ENCODE peak calls at places on chromosomes 16 and 17, in seven cellular contexts. A is SK-N-SH, D is GM12878, Y is H1, H is HCT116, R is HepG2, L is K562. B is an unnamed sample.

GRCh38 chr17:12952012-12952411 is 65.8 kb downstream of the ELAC2 start:
- DNase-seq in Y (no peak), R (no peak), L (no peak), A (no peak), D (no peak), H (no peak), B (no peak)

GRCh38 chr17:8332688-8333087 is 7.0 kb upstream of the ODF4 start:
- DNase-seq in L (no peak), Y (no peak), A (peak), R (peak), D (no peak), H (no peak), B (peak)

GRCh38 chr17:17905036-17905320 is 67.2 kb downstream of the TOM1L2 start:
- DNase-seq in R (no peak), D (no peak), A (no peak), Y (no peak), L (no peak), H (no peak), B (no peak)

GRCh38 chr16:72635694-72636093 is 412.2 kb downstream of the ZFHX3 start:
- DNase-seq in R (no peak), A (no peak), L (no peak), H (no peak), D (no peak), Y (no peak), B (no peak)

GRCh38 chr17:77391668-77392375 is 251.1 kb downstream of the SEC14L1 start:
- DNase-seq in R (no peak), A (no peak), Y (no peak), L (no peak), D (no peak), H (no peak), B (no peak)

GRCh38 chr17:56835259-56835575 is 1.3 kb downstream of the DGKE start:
- DNase-seq in Y (no peak), A (no peak), D (no peak), L (no peak), H (no peak), R (no peak), B (no peak)

GRCh38 chr17:73695035-73695738 is 50.9 kb upstream of the SDK2 start:
- DNase-seq in H (no peak), L (no peak), A (no peak), R (no peak), D (no peak), Y (peak), B (no peak)

GRCh38 chr16:28543072-28543471 is 4.3 kb upstream of the NUPR1 start:
- DNase-seq in A (no peak), H (no peak), R (no peak), L (no peak), Y (no peak), D (no peak), B (no peak)

GRCh38 chr17:49382556-49382955 is 20.5 kb upstream of the ZNF652 start:
- DNase-seq in Y (no peak), L (no peak), R (no peak), A (no peak), H (no peak), D (no peak), B (no peak)

GRCh38 chr17:78557598-78558039 is 19.6 kb downstream of the DNAH17 start:
- DNase-seq in L (no peak), R (no peak), Y (no peak), H (no peak), A (peak), D (no peak), B (no peak)

GRCh38 chr17:10626378-10626777 is 30.7 kb downstream of the MYH3 start:
- DNase-seq in Y (no peak), H (no peak), L (no peak), R (no peak), D (no peak), A (no peak), B (no peak)

GRCh38 chr17:17781591-17782424 is 55.0 kb downstream of the SREBF1 start:
- DNase-seq in Y (peak), L (no peak), R (no peak), H (no peak), D (no peak), A (peak), B (no peak)

GRCh38 chr17:20986767-20987510 is 55.9 kb downstream of the USP22 start:
- DNase-seq in H (no peak), Y (no peak), L (no peak), A (no peak), D (no peak), R (no peak), B (no peak)

GRCh38 chr17:50882851-50883250 is 16.7 kb upstream of the TOB1 start:
- DNase-seq in H (peak), R (no peak), Y (no peak), D (no peak), L (no peak), A (no peak), B (no peak)

GRCh38 chr17:51590071-51590470 is 329.7 kb downstream of the UTP18 start:
- DNase-seq in H (no peak), R (no peak), L (no peak), A (no peak), Y (no peak), D (no peak), B (no peak)

GRCh38 chr17:76151896-76152454 is 10.9 kb upstream of the FOXJ1 start:
- DNase-seq in L (no peak), H (no peak), Y (no peak), A (no peak), D (no peak), R (no peak), B (no peak)

GRCh38 chr17:7296189-7296861 is 1.9 kb upstream of the YBX2 start:
- DNase-seq in L (peak), H (peak), D (no peak), R (peak), A (peak), Y (peak), B (peak)

GRCh38 chr17:47720754-47721533 is 12.1 kb upstream of the TBX21 start:
- DNase-seq in D (no peak), H (peak), L (no peak), Y (peak), R (no peak), A (peak), B (no peak)

GRCh38 chr16:4323071-4323844 is 7.4 kb downstream of the GLIS2 start:
- DNase-seq in A (no peak), D (no peak), R (no peak), L (no peak), Y (no peak), H (no peak), B (peak)

GRCh38 chr16:89643769-89644300 is 13.7 kb downstream of the CHMP1A start:
- DNase-seq in L (no peak), H (no peak), D (no peak), A (no peak), Y (no peak), R (no peak), B (no peak)

GRCh38 chr16:24515186-24515585 is 24.2 kb upstream of the RBBP6 start:
- DNase-seq in D (no peak), R (no peak), H (no peak), A (no peak), L (no peak), Y (no peak), B (no peak)

GRCh38 chr17:51119415-51120356 is 982 bp downstream of the SPAG9 start:
- DNase-seq in L (no peak), Y (peak), A (peak), R (peak), D (no peak), H (peak), B (peak)

GRCh38 chr17:29180788-29181160 is 576 bp upstream of the MYO18A start:
- DNase-seq in H (no peak), L (no peak), Y (no peak), A (no peak), D (no peak), R (no peak), B (no peak)

GRCh38 chr16:21301168-21301894 is 23.2 kb upstream of the CRYM start:
- DNase-seq in L (peak), R (peak), A (peak), Y (peak), H (peak), D (peak), B (peak)

GRCh38 chr17:57016066-57016763 is 38.3 kb downstream of the SCPEP1 start:
- DNase-seq in H (no peak), A (no peak), L (no peak), D (no peak), R (no peak), Y (no peak), B (no peak)

GRCh38 chr17:66789961-66790421 is 44.9 kb upstream of the CACNG5 start:
- DNase-seq in A (no peak), R (no peak), L (no peak), Y (no peak), H (no peak), D (no peak), B (no peak)

GRCh38 chr16:46932802-46933201 is 40.7 kb downstream of the DNAJA2 start:
- DNase-seq in D (no peak), R (no peak), Y (peak), H (no peak), L (no peak), A (no peak), B (no peak)

GRCh38 chr16:19284207-19284606 is 1.3 kb upstream of the CLEC19A start:
- DNase-seq in L (no peak), A (no peak), D (no peak), R (no peak), H (peak), Y (no peak), B (peak)
- TF ChIP-seq JUND in L (no peak), A (no peak), D (no peak), R (no peak), H (peak), Y (no peak), B (peak)

DNA sequence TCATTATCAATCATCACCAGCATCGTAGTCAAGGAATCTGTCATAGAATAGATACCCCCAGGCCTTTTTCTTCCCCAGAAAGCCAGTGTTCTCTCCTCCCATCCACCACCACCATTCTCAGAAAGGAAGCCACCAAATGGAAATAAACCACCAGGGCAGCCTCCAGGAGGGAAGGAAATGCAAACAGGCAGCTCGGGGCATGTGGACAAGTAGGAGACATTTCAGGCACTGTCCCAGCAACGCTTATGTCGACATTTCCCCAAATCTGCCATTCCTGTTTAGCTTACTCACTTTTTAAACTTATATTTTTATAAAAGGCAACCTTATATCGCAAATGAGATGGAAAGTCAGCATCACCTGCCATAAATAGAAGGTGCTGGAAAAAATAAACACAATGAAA is 15.8 kb downstream of the EMP2 start:
- DNase-seq in L (no peak), H (no peak), Y (no peak), R (no peak), D (no peak), A (no peak), B (no peak)
- TF ChIP-seq JUND in L (no peak), H (no peak), Y (no peak), R (no peak), D (no peak), A (no peak), B (no peak)

GRCh38 chr17:60354223-60354622 is 37.7 kb downstream of the USP32 start:
- DNase-seq in Y (no peak), R (peak), D (no peak), A (no peak), H (no peak), L (no peak), B (no peak)
- TF ChIP-seq JUND in Y (no peak), R (no peak), D (no peak), A (peak), H (no peak), L (no peak), B (no peak)

DNA sequence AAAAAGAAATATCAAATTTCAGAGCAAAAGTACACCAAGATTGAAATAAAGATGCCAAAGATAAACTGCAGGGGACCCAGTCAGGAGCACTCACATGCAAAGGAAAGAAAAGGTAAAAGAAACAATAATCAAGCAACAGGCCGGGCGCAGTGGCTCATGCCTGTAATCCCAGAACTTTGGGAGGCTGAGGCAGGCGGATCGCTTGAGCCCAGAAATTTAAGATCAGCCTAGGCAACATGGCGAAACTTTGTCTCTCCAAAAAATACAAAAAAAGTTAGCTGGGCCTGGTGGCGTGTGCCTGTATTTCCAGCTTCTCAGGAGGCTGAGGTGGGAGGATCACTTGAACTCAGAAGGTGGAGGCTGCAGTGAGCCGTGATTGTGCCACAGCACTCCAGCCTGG is 107.6 kb upstream of the SMURF2 start:
- DNase-seq in L (no peak), D (no peak), A (no peak), Y (no peak), H (no peak), R (no peak), B (no peak)
- TF ChIP-seq JUND in L (no peak), D (no peak), A (no peak), Y (no peak), H (no peak), R (no peak), B (no peak)

GRCh38 chr17:44118427-44119050 is 4.9 kb downstream of the HDAC5 start:
- DNase-seq in L (no peak), Y (no peak), R (no peak), A (no peak), D (no peak), H (no peak), B (no peak)

GRCh38 chr17:44117351-44117750 is 6.1 kb downstream of the HDAC5 start:
- DNase-seq in H (no peak), D (no peak), A (no peak), Y (no peak), R (no peak), L (no peak), B (no peak)

GRCh38 chr17:44121206-44121605 is 2.2 kb downstream of the HDAC5 start:
- DNase-seq in L (no peak), R (no peak), Y (no peak), A (peak), H (no peak), D (no peak), B (no peak)

GRCh38 chr17:44119798-44120197 is 3.6 kb downstream of the HDAC5 start:
- DNase-seq in D (no peak), H (no peak), A (no peak), R (no peak), Y (no peak), L (no peak), B (no peak)

DNA sequence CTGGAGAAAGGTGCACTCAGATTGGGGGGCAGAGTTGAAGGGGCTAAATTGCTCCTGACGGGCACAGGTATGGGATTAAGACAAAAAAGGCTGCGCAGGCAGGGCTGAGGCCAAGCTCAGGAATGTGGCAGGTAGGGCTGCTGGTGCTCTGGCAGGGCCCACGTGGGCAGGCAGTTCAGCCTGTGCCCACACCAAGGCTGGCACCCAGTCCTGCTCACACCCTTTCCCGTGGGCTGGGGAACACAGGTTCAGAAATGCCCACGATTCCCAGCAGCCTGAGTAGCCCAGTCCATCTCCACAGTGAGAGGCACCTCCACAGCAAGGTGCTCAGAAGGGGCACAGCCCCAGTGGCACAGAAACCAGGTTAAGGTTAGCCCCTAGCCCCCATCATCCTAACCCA is 4.4 kb downstream of the HDAC5 start:
- DNase-seq in A (no peak), R (no peak), H (no peak), Y (no peak), D (no peak), L (no peak), B (no peak)
- TF ChIP-seq JUND in A (no peak), R (no peak), H (no peak), Y (no peak), D (no peak), L (no peak), B (no peak)